ENCODE peak calls at places on chromosomes 13 and 19, in four cellular contexts. One of them, this sample, is unnamed.

GRCh38 chr13:80562423-80562822 is 221.5 kb upstream of the SPRY2 start:
- DNase-seq in PC-3: peak; percentile 5
- DNase-seq in IMR-90: no peak
- DNase-seq in mesendoderm: no peak
- DNase-seq in this sample: no peak

GRCh38 chr19:18637644-18638630 is 1.1 kb downstream of the KLHL26 start:
- DNase-seq in mesendoderm: no peak
- DNase-seq in IMR-90: no peak
- DNase-seq in PC-3: peak; percentile 44
- DNase-seq in this sample: no peak

GRCh38 chr13:109712187-109712601 is 74.2 kb downstream of the IRS2 start:
- DNase-seq in PC-3: no peak
- DNase-seq in IMR-90: no peak
- DNase-seq in mesendoderm: peak; percentile 96
- DNase-seq in this sample: no peak

GRCh38 chr13:28059214-28059613 is 41.2 kb downstream of the FLT3 start:
- DNase-seq in mesendoderm: peak; percentile 72
- DNase-seq in PC-3: peak; percentile 54
- DNase-seq in IMR-90: peak; percentile 15
- DNase-seq in this sample: no peak

GRCh38 chr13:100566543-100566942 is 22.0 kb downstream of the GGACT start:
- DNase-seq in PC-3: peak; percentile 69
- DNase-seq in mesendoderm: no peak
- DNase-seq in IMR-90: peak; percentile 40
- DNase-seq in this sample: peak; percentile 41

GRCh38 chr13:106657104-106657503 is 89.2 kb upstream of the ARGLU1 start:
- DNase-seq in PC-3: no peak
- DNase-seq in mesendoderm: peak; percentile 4
- DNase-seq in IMR-90: no peak
- DNase-seq in this sample: no peak

GRCh38 chr19:31308781-31309180 is 40.5 kb downstream of the TSHZ3 start:
- DNase-seq in PC-3: no peak
- DNase-seq in mesendoderm: no peak
- DNase-seq in IMR-90: no peak
- DNase-seq in this sample: no peak

GRCh38 chr13:110616103-110617101 is 1.1 kb downstream of the NAXD start:
- DNase-seq in mesendoderm: peak; percentile 55
- DNase-seq in PC-3: peak; percentile 64
- DNase-seq in IMR-90: peak; percentile 72
- DNase-seq in this sample: peak; percentile 46

GRCh38 chr19:48249502-48250014 is 6.2 kb downstream of the CARD8 start:
- DNase-seq in mesendoderm: no peak
- DNase-seq in IMR-90: no peak
- DNase-seq in PC-3: no peak
- DNase-seq in this sample: no peak

GRCh38 chr19:45976180-45976579 is 2.5 kb upstream of the NOVA2 start:
- DNase-seq in IMR-90: no peak
- DNase-seq in PC-3: no peak
- DNase-seq in mesendoderm: no peak
- DNase-seq in this sample: no peak

GRCh38 chr13:110696776-110697175 is 9.1 kb downstream of the CARS2 start:
- DNase-seq in PC-3: no peak
- DNase-seq in IMR-90: no peak
- DNase-seq in mesendoderm: no peak
- DNase-seq in this sample: no peak

GRCh38 chr19:4077800-4078683 is 11.3 kb upstream of the ZBTB7A start:
- DNase-seq in IMR-90: no peak
- DNase-seq in mesendoderm: peak; percentile 39
- DNase-seq in PC-3: peak; percentile 20
- DNase-seq in this sample: no peak

GRCh38 chr13:46578590-46578975 is 25.6 kb downstream of the LRCH1 start:
- DNase-seq in IMR-90: no peak
- DNase-seq in mesendoderm: no peak
- DNase-seq in PC-3: no peak
- DNase-seq in this sample: no peak

GRCh38 chr19:5126498-5127223 is 157.7 kb downstream of the KDM4B start:
- DNase-seq in IMR-90: no peak
- DNase-seq in PC-3: no peak
- DNase-seq in mesendoderm: no peak
- DNase-seq in this sample: no peak

GRCh38 chr19:3604987-3605343 is 1.7 kb downstream of the TBXA2R start:
- DNase-seq in mesendoderm: no peak
- DNase-seq in IMR-90: no peak
- DNase-seq in PC-3: no peak
- DNase-seq in this sample: no peak

GRCh38 chr19:31285744-31286143 is 63.5 kb downstream of the TSHZ3 start:
- DNase-seq in IMR-90: peak; percentile 64
- DNase-seq in PC-3: no peak
- DNase-seq in mesendoderm: no peak
- DNase-seq in this sample: peak; percentile 35

GRCh38 chr19:16361254-16361653 is 36.6 kb downstream of the KLF2 start:
- DNase-seq in PC-3: no peak
- DNase-seq in IMR-90: no peak
- DNase-seq in mesendoderm: no peak
- DNase-seq in this sample: no peak
- H3K4me2 ChIP-seq in PC-3: no peak overlapping the region
- H3K4me2 ChIP-seq in IMR-90: no peak overlapping the region
- H3K4me2 ChIP-seq in mesendoderm: no peak overlapping the region
- H3K4me2 ChIP-seq in this sample: no peak overlapping the region

DNA sequence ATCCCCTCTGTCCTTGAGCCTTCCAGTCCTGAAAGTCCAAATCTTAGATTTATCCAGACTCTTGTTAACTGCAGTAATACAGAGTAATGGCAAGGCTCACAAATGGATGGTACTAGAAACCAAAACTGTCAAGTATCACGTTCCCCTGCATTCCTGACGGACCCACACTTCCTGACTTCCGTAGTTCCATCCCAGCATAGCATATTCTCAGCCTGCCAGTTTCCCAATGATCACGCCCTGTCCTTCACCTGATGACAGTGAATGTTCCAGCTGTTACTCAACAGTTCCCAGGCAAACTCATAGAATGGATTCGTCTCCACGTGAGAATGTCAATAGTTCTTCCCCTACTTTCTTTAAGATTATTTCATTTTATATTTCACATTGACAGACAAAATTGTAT is 33.6 kb downstream of the SLC7A1 start:
- DNase-seq in PC-3: no peak
- DNase-seq in mesendoderm: no peak
- DNase-seq in IMR-90: peak; percentile 25
- DNase-seq in this sample: no peak
- H3K27ac ChIP-seq in PC-3: no peak overlapping the region
- H3K27ac ChIP-seq in mesendoderm: no peak overlapping the region
- H3K27ac ChIP-seq in IMR-90: no peak overlapping the region
- H3K27ac ChIP-seq in this sample: no peak overlapping the region

GRCh38 chr19:39497850-39498261 is 891 bp upstream of the DLL3 start:
- DNase-seq in IMR-90: peak; percentile 19
- DNase-seq in PC-3: peak; percentile 33
- DNase-seq in mesendoderm: peak; percentile 94
- DNase-seq in this sample: peak; percentile 14

GRCh38 chr19:39499932-39500331 is 1.2 kb downstream of the DLL3 start:
- DNase-seq in mesendoderm: no peak
- DNase-seq in IMR-90: no peak
- DNase-seq in PC-3: no peak
- DNase-seq in this sample: no peak

GRCh38 chr19:39500543-39500942 is 1.8 kb downstream of the DLL3 start:
- DNase-seq in mesendoderm: no peak
- DNase-seq in PC-3: no peak
- DNase-seq in IMR-90: no peak
- DNase-seq in this sample: no peak

GRCh38 chr19:39498262-39499081 is at the start of gene DLL3:
- DNase-seq in IMR-90: peak; percentile 7
- DNase-seq in mesendoderm: peak; percentile 41
- DNase-seq in PC-3: peak; percentile 50
- DNase-seq in this sample: no peak

DNA sequence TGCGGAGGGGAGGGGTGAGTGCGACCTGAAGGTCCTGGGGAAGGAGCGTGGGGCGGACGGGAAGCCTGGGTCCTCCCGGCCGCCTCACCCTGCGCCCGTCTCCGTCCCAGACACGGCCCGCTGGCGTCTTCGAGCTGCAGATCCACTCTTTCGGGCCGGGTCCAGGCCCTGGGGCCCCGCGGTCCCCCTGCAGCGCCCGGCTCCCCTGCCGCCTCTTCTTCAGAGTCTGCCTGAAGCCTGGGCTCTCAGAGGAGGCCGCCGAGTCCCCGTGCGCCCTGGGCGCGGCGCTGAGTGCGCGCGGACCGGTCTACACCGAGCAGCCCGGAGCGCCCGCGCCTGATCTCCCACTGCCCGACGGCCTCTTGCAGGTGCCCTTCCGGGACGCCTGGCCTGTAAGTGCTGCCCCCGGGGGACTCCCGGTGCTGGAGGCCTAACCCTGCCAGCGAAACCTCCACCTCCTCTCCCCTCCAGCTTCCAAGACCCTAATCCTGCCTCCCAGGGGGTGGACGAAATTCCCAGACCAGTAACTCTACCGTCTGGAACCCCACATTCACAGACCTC is 415 bp downstream of the DLL3 start:
- DNase-seq in PC-3: no peak
- DNase-seq in mesendoderm: peak; percentile 35
- DNase-seq in IMR-90: no peak
- DNase-seq in this sample: no peak
- H3K9ac ChIP-seq in PC-3: no peak overlapping the region
- H3K9ac ChIP-seq in mesendoderm: peak overlapping the region; percentile 80
- H3K9ac ChIP-seq in IMR-90: no peak overlapping the region
- H3K9ac ChIP-seq in this sample: no peak overlapping the region

DNA sequence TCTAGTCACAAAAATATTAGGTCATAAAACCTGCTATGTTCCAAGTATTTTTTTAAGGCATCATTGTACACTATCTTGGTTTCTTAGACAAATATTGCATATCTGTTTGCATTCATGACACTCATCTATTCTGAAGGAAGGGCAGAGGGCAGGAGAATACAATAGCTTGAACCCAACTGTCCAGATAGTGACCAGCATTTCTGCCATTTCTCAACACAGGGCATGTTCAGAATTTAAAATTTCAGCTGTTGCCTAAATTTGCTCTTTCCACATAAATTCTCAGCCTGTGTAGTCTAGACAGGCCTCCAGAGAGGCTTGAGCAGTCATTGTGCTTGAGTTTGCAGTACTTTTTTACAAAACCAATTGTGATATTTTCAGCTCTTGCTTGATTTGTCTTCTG is 119.5 kb downstream of the ZAR1L start:
- DNase-seq in mesendoderm: no peak
- DNase-seq in PC-3: no peak
- DNase-seq in IMR-90: no peak
- DNase-seq in this sample: no peak
- H3K4me2 ChIP-seq in mesendoderm: no peak overlapping the region
- H3K4me2 ChIP-seq in PC-3: no peak overlapping the region
- H3K4me2 ChIP-seq in IMR-90: no peak overlapping the region
- H3K4me2 ChIP-seq in this sample: no peak overlapping the region

GRCh38 chr19:38248421-38248820 is 7.8 kb downstream of the PPP1R14A start:
- DNase-seq in mesendoderm: no peak
- DNase-seq in PC-3: no peak
- DNase-seq in IMR-90: no peak
- DNase-seq in this sample: no peak

GRCh38 chr19:38247126-38247525 is 9.0 kb downstream of the PPP1R14A start:
- DNase-seq in PC-3: no peak
- DNase-seq in IMR-90: no peak
- DNase-seq in mesendoderm: no peak
- DNase-seq in this sample: no peak

GRCh38 chr19:38247734-38248268 is 8.4 kb downstream of the PPP1R14A start:
- DNase-seq in IMR-90: no peak
- DNase-seq in mesendoderm: peak; percentile 72
- DNase-seq in PC-3: no peak
- DNase-seq in this sample: peak; percentile 49

GRCh38 chr19:38243279-38243673 is 12.9 kb downstream of the PPP1R14A start:
- DNase-seq in mesendoderm: no peak
- DNase-seq in IMR-90: no peak
- DNase-seq in PC-3: no peak
- DNase-seq in this sample: no peak

GRCh38 chr19:38245826-38246498 is 10.2 kb downstream of the PPP1R14A start:
- DNase-seq in IMR-90: peak; percentile 27
- DNase-seq in PC-3: no peak
- DNase-seq in mesendoderm: no peak
- DNase-seq in this sample: no peak
- H3K27ac ChIP-seq in IMR-90: peak overlapping the region; percentile 83
- H3K27ac ChIP-seq in PC-3: no peak overlapping the region
- H3K27ac ChIP-seq in mesendoderm: no peak overlapping the region
- H3K27ac ChIP-seq in this sample: no peak overlapping the region

GRCh38 chr19:50657672-50658437 is 8.6 kb downstream of the C19orf81 start:
- DNase-seq in mesendoderm: peak; percentile 100
- DNase-seq in PC-3: peak; percentile 98
- DNase-seq in IMR-90: peak; percentile 98
- DNase-seq in this sample: peak; percentile 70
- H3K9ac ChIP-seq in mesendoderm: peak overlapping the region; percentile 72
- H3K9ac ChIP-seq in PC-3: peak overlapping the region; percentile 11
- H3K9ac ChIP-seq in IMR-90: peak overlapping the region; percentile 46
- H3K9ac ChIP-seq in this sample: no peak overlapping the region

DNA sequence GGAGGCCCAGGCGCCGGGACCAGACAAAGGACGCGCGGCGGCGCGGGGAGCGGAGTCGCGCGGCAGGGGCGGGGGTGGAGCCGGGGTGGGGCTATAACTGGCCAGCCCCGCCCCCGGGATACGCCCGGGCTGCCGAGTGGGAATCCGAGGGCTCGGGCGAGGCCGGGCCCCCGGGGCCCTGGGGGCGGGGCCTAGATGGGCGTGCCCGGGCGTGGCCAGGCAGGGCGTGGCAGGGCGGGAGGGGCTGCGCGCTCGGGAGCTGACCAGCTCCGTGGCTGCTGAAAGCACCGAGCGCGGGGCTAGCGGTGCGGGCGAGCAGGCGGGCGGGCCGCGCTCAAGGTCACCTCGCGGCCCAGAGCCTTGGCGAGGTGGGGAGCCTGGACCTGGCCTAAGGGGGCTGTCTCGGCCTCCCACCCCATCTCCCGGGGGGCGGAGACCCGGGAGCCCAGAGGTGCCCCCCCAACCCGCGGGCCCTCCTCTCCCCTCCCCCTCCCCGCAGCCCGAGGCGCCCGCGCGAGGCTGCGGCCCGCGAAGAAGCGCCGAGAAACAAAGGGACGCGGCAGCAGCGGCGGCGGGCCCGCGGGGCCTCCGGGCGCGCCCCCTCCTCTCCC is 1.3 kb downstream of the ELAVL3 start:
- DNase-seq in mesendoderm: peak; percentile 78
- DNase-seq in PC-3: no peak
- DNase-seq in IMR-90: no peak
- DNase-seq in this sample: no peak
- H3K4me2 ChIP-seq in mesendoderm: no peak overlapping the region
- H3K4me2 ChIP-seq in PC-3: no peak overlapping the region
- H3K4me2 ChIP-seq in IMR-90: no peak overlapping the region
- H3K4me2 ChIP-seq in this sample: peak overlapping the region; percentile 29

GRCh38 chr19:15353908-15354307 is 21.6 kb upstream of the BRD4 start:
- DNase-seq in PC-3: no peak
- DNase-seq in IMR-90: no peak
- DNase-seq in mesendoderm: no peak
- DNase-seq in this sample: no peak

GRCh38 chr19:15357906-15358305 is 21.7 kb downstream of the AKAP8 start:
- DNase-seq in PC-3: no peak
- DNase-seq in mesendoderm: no peak
- DNase-seq in IMR-90: no peak
- DNase-seq in this sample: no peak

GRCh38 chr19:15354557-15355296 is 22.4 kb upstream of the BRD4 start:
- DNase-seq in IMR-90: no peak
- DNase-seq in mesendoderm: no peak
- DNase-seq in PC-3: no peak
- DNase-seq in this sample: no peak

GRCh38 chr19:15358918-15359317 is 20.7 kb downstream of the AKAP8 start:
- DNase-seq in mesendoderm: no peak
- DNase-seq in IMR-90: peak; percentile 41
- DNase-seq in PC-3: no peak
- DNase-seq in this sample: no peak
- H3K27ac ChIP-seq in mesendoderm: no peak overlapping the region
- H3K27ac ChIP-seq in IMR-90: peak overlapping the region; percentile 51
- H3K27ac ChIP-seq in PC-3: no peak overlapping the region
- H3K27ac ChIP-seq in this sample: no peak overlapping the region

GRCh38 chr19:13206581-13206980 is 56.4 kb downstream of the IER2 start:
- DNase-seq in mesendoderm: no peak
- DNase-seq in PC-3: no peak
- DNase-seq in IMR-90: no peak
- DNase-seq in this sample: no peak
- H3K9ac ChIP-seq in mesendoderm: no peak overlapping the region
- H3K9ac ChIP-seq in PC-3: no peak overlapping the region
- H3K9ac ChIP-seq in IMR-90: no peak overlapping the region
- H3K9ac ChIP-seq in this sample: no peak overlapping the region

This sample was measured in astrocyte.